ENCODE peak calls at places on chromosomes 12 and 14, in nine cellular contexts. O is fibroblast of pulmonary artery; H is SK-N-DZ; V is activated CD8-positive, alpha-beta T cell treated with anti-CD3 and anti-CD28 coated beads, Interleukin-2, amount 10 ng/mL, durations not matched to agents 7 days and 5 days; W is AG10803; U is fibroblast of gingiva; X is tibial nerve; L is HS-27A; P is WTC11. A is an unnamed sample.

GRCh38 chr14:104428860-104429259 is 150.7 kb upstream of the C14orf180 start:
- DNase-seq in L (no peak), H (no peak), O (no peak), U (no peak), P (no peak), W (no peak), V (no peak), X (no peak), A (no peak)

GRCh38 chr12:22974865-22975264 is 349.9 kb downstream of the ETNK1 start:
- DNase-seq in O (peak), U (peak), H (no peak), W (peak), V (no peak), X (no peak), P (no peak), L (peak), A (no peak)

GRCh38 chr12:10207136-10207535 is 5.5 kb upstream of the GABARAPL1 start:
- DNase-seq in P (no peak), H (no peak), U (no peak), L (no peak), V (no peak), X (no peak), W (no peak), O (no peak), A (no peak)

GRCh38 chr14:80584638-80585505 is 356.7 kb downstream of the CEP128 start:
- DNase-seq in L (no peak), P (no peak), H (no peak), U (no peak), X (no peak), O (no peak), W (no peak), V (no peak), A (no peak)

GRCh38 chr12:101612162-101612916 is 17.6 kb downstream of the MYBPC1 start:
- DNase-seq in U (no peak), L (no peak), P (no peak), H (no peak), X (no peak), V (no peak), O (no peak), W (no peak), A (no peak)

GRCh38 chr12:58503731-58504520 is 416.4 kb downstream of the LRIG3 start:
- DNase-seq in U (peak), V (no peak), O (peak), X (no peak), P (no peak), L (no peak), W (peak), H (no peak), A (no peak)

GRCh38 chr12:27163048-27163715 is 80.8 kb upstream of the C12orf71 start:
- DNase-seq in P (peak), H (no peak), V (no peak), X (no peak), W (peak), O (no peak), U (no peak), L (no peak), A (no peak)

GRCh38 chr14:104130974-104131651 is 7.3 kb upstream of the KIF26A start:
- DNase-seq in W (peak), X (no peak), U (no peak), O (peak), L (peak), P (peak), V (no peak), H (no peak), A (peak)

GRCh38 chr12:116591608-116592115 is 32.5 kb downstream of the MAP1LC3B2 start:
- DNase-seq in P (no peak), U (no peak), H (no peak), O (peak), W (no peak), L (no peak), V (no peak), X (no peak), A (no peak)

GRCh38 chr12:47828967-47829482 is 9.3 kb upstream of the HDAC7 start:
- DNase-seq in U (peak), P (peak), V (no peak), X (peak), W (peak), L (no peak), O (peak), H (no peak), A (no peak)

GRCh38 chr12:46371718-46372130 is 849 bp downstream of the SLC38A2 start:
- DNase-seq in O (peak), U (peak), X (peak), V (peak), L (no peak), W (peak), P (no peak), H (no peak), A (no peak)

GRCh38 chr14:40656301-40656700 is 950.4 kb upstream of the LRFN5 start:
- DNase-seq in V (no peak), L (no peak), O (no peak), W (no peak), X (no peak), H (no peak), U (no peak), P (no peak), A (no peak)

GRCh38 chr12:106157802-106158201 is 19.0 kb upstream of the NUAK1 start:
- DNase-seq in U (no peak), W (no peak), X (no peak), O (no peak), P (no peak), H (no peak), L (no peak), V (no peak), A (no peak)

GRCh38 chr12:63151898-63152700 is 1.1 kb upstream of the AVPR1A start:
- DNase-seq in H (peak), O (peak), U (peak), V (peak), W (peak), X (peak), L (no peak), P (peak), A (peak)

GRCh38 chr14:106417224-106418049 is 891.1 kb downstream of the TMEM121 start:
- DNase-seq in H (peak), X (peak), L (no peak), V (peak), P (peak), W (no peak), O (peak), U (no peak), A (no peak)

GRCh38 chr14:31884238-31884637 is 192.9 kb upstream of the ARHGAP5 start:
- DNase-seq in P (no peak), H (no peak), W (no peak), U (no peak), V (no peak), O (no peak), X (no peak), L (no peak), A (no peak)

GRCh38 chr14:103356151-103356766 is 22.2 kb downstream of the EIF5 start:
- DNase-seq in O (no peak), P (no peak), V (no peak), X (no peak), H (no peak), U (no peak), L (no peak), W (no peak), A (no peak)

A was measured in glutamatergic neuron.